ENCODE peak calls at places on chromosomes 13 and 19, in five cellular contexts. K is lower leg skin, P is transverse colon, D is adrenal gland, O is stomach. C is an unnamed sample.

GRCh38 chr13:21694831-21695230 is 24.0 kb downstream of the FGF9 start:
- DNase-seq in K (no peak), P (no peak), D (no peak), O (no peak), C (peak)

GRCh38 chr13:85806553-85807175 is 7.4 kb upstream of the SLITRK6 start:
- DNase-seq in K (no peak), P (no peak), D (no peak), O (no peak), C (no peak)

GRCh38 chr13:110756268-110756667 is 42.8 kb downstream of the ING1 start:
- DNase-seq in K (no peak), P (no peak), D (no peak), O (no peak), C (no peak)

GRCh38 chr19:39524495-39524894 is 8.2 kb downstream of the EID2B start:
- DNase-seq in K (no peak), P (peak), D (no peak), O (no peak), C (no peak)

GRCh38 chr19:32067686-32068085 is 277.7 kb upstream of the ZNF507 start:
- DNase-seq in K (no peak), P (no peak), D (no peak), O (no peak), C (no peak)

GRCh38 chr13:30111810-30112209 is 195.5 kb downstream of the KATNAL1 start:
- DNase-seq in K (no peak), P (no peak), D (no peak), O (no peak), C (no peak)

GRCh38 chr19:55441692-55442321 is 1.3 kb downstream of the SHISA7 start:
- DNase-seq in K (no peak), P (no peak), D (no peak), O (no peak), C (no peak)

GRCh38 chr19:3041756-3042517 is 12.9 kb upstream of the TLE2 start:
- DNase-seq in K (no peak), P (no peak), D (no peak), O (no peak), C (no peak)

GRCh38 chr13:30616927-30617314 is 799 bp upstream of the USPL1 start:
- DNase-seq in K (peak), P (peak), D (peak), O (peak), C (peak)

GRCh38 chr19:41541990-41542584 is 33.9 kb upstream of the CEACAM21 start:
- DNase-seq in K (peak), P (peak), D (peak), O (peak), C (no peak)

DNA sequence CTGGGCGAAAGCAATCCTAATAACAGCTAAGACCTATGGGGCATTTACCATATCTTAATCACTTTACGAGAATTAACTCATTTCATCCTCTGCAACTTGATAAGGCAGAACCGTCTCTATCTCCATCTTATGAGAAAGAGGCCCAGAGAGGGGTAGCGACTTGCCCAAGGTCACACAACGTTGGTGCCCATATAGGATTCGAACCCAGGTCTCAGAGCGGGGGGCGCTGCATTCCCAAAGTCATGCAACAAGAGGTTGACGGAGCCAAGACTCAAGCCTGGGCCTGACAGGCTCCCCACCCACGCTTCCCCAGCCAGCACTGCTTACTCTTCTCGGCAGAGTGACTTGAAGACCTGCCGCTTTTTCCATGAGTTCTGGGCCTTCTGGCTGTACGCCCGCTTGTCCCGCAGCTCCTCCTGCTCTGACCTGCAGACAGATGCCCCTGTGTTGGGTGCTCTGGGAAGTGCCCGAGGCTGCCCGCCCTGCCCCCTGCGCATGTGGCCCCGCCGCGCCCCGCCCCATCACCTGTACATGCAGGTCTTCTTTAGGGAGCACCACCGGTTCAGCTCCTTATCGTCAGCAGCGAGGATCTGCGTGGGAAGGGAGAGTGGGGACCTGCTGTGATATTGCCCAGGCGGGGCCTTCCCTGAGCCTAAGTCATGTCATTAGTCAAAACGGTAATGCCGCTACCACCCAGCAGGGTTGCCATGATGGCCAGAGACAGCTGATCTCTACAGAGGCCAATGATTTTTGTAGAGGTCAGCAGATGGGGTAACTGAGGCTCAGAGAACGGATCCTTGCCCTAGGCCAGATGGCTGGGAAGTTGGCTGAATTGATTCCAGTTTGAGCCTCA is 10.8 kb downstream of the KRI1 start:
- DNase-seq in K (no peak), P (no peak), D (no peak), O (no peak), C (no peak)
- H3K4me3 ChIP-seq in K (no peak), P (no peak), D (no peak), O (no peak), C (no peak)

DNA sequence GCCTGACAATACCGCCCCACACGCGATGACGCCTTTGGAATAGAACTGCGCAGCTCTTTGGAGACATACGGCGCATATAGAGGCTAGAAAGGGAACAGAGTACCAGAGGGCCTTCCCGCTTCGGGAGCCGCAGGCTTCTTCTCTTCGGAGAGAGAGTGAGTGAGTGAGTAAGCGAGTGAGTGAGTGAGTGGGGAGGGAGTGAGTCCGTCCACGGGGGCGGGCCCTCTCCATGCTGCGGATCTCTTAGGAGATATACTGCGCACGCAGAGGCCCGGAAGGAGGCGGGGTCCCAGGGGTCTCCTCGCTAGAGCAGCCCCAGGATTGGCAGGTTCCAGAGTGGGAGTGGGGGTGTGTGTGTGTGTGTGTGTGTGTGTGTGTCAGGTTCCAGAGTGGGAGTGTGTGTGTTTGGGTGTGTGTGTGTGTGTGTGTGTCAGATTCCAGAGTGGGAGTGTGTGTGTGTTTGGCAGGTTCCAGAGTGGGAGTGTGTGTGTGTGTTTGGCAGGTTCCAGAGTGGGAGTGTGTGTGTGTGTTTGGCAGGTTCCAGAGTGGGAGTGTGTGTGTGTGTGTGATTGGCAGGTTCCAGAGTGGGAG is 97.0 kb downstream of the INSR start:
- DNase-seq in K (peak), P (peak), D (peak), O (peak), C (peak)
- TF ChIP-seq POLR2A in K (no peak), P (no peak), D (no peak), O (no peak), C (no peak)

GRCh38 chr19:16198363-16198636 is 589 bp downstream of the AP1M1 start:
- DNase-seq in K (no peak), P (peak), D (no peak), O (no peak), C (no peak)

GRCh38 chr19:16200038-16200775 is 2.5 kb downstream of the AP1M1 start:
- DNase-seq in K (no peak), P (no peak), D (peak), O (no peak), C (no peak)

GRCh38 chr19:16197622-16198362 is at the start of gene AP1M1:
- DNase-seq in K (peak), P (peak), D (peak), O (peak), C (peak)

GRCh38 chr19:16200776-16201391 is 3.2 kb downstream of the AP1M1 start:
- DNase-seq in K (no peak), P (no peak), D (no peak), O (no peak), C (no peak)

GRCh38 chr19:16199275-16199932 is 1.7 kb downstream of the AP1M1 start:
- DNase-seq in K (no peak), P (no peak), D (no peak), O (peak), C (no peak)
- H3K4me3 ChIP-seq in K (no peak), P (no peak), D (no peak), O (peak), C (no peak)

GRCh38 chr19:16572332-16573211 is at the start of gene SLC35E1:
- DNase-seq in K (peak), P (peak), D (peak), O (peak), C (peak)

GRCh38 chr19:16575282-16575681 is 3.1 kb upstream of the SLC35E1 start:
- DNase-seq in K (no peak), P (no peak), D (no peak), O (no peak), C (no peak)

GRCh38 chr19:16571689-16572331 is 405 bp downstream of the SLC35E1 start:
- DNase-seq in K (no peak), P (peak), D (peak), O (peak), C (peak)

GRCh38 chr19:16573925-16574324 is 1.7 kb upstream of the SLC35E1 start:
- DNase-seq in K (no peak), P (no peak), D (no peak), O (no peak), C (no peak)

GRCh38 chr19:16573296-16573695 is 1.1 kb upstream of the SLC35E1 start:
- DNase-seq in K (no peak), P (no peak), D (no peak), O (no peak), C (no peak)
- TF ChIP-seq POLR2A in K (no peak), P (no peak), D (no peak), O (no peak), C (no peak)

GRCh38 chr19:485583-486236 is 10.6 kb upstream of the MADCAM1 start:
- DNase-seq in K (peak), P (no peak), D (peak), O (no peak), C (no peak)
- H3K4me3 ChIP-seq in K (no peak), P (no peak), D (no peak), O (no peak), C (no peak)

GRCh38 chr13:50123862-50124535 is 108.8 kb downstream of the KCNRG start:
- DNase-seq in K (peak), P (peak), D (peak), O (peak), C (peak)
- TF ChIP-seq POLR2A in K (no peak), P (peak), D (peak), O (peak), C (peak)

GRCh38 chr13:65036999-65037398 is 2193.1 kb downstream of the PCDH9 start:
- DNase-seq in K (no peak), P (no peak), D (no peak), O (no peak), C (no peak)
- H3K4me3 ChIP-seq in K (no peak), P (no peak), D (no peak), O (no peak), C (no peak)

GRCh38 chr19:12260236-12260635 is 34.4 kb downstream of the ZNF44 start:
- DNase-seq in K (no peak), P (no peak), D (no peak), O (no peak), C (no peak)
- TF ChIP-seq POLR2A in K (no peak), P (no peak), D (no peak), O (no peak), C (no peak)

DNA sequence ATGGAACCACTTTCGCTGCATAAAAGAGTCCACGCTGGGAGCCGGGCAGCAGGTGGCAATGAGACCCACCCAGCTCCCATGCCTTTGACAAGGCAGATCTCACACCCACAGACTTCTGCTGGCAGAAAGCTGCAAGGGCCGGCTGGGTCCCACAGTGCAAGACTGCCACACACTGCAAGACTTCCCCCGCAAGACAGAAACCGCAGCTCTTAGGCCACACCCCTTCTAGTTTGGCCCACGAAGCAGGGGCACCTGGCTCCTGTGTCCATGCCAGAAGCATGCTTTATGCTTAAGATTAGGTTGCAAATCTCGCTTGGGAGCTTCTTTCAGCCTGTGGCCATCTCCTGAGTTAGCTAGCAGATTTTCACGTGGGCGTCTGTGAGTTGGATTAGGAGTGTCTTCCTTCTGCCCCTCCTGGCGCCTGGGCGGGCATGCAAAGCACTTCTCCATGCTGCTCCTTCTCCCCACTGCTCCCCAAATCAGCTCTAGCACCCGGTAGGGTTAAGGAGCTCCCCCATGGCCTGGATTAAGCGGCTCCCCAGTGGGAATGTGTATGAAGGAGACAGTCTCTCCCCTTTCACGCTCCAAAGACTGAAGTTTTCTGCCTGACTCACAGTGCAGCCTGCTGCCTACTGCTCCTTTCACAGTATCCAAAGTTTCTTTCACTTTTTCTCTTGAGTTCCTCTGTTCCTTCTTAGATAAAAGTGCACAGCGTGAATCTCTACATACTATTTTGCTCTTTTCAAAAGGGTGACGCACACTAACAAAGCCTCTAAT is 17.7 kb downstream of the GPC6 start:
- DNase-seq in K (no peak), P (no peak), D (peak), O (no peak), C (no peak)
- H3K4me3 ChIP-seq in K (no peak), P (no peak), D (peak), O (peak), C (peak)

GRCh38 chr19:37506387-37507166 is at the start of gene ZNF793:
- DNase-seq in K (peak), P (peak), D (peak), O (peak), C (peak)
- TF ChIP-seq POLR2A in K (no peak), P (peak), D (peak), O (no peak), C (peak)

C was measured in prostate gland.